ENCODE peak calls at places on chromosomes 13 and 19, in five cellular contexts. Y, Z, R, I and A are unnamed samples.

GRCh38 chr13:30375436-30375835 is 46.9 kb upstream of the UBE2L5 start:
- DNase-seq in Y (no peak), Z (no peak), R (no peak), I (no peak), A (no peak)

GRCh38 chr13:65064967-65065366 is 2165.2 kb downstream of the PCDH9 start:
- DNase-seq in Y (no peak), Z (no peak), R (no peak), I (no peak), A (no peak)

GRCh38 chr13:31209172-31209818 is 9.5 kb downstream of the B3GLCT start:
- DNase-seq in Y (peak; percentile 43), Z (no peak), R (no peak), I (peak; percentile 69), A (no peak)

GRCh38 chr13:27510082-27510481 is 59.7 kb upstream of the MTIF3 start:
- DNase-seq in Y (no peak), Z (no peak), R (no peak), I (no peak), A (no peak)

GRCh38 chr19:45591004-45591637 is 6.5 kb upstream of the OPA3 start:
- DNase-seq in Y (peak; percentile 77), Z (peak; percentile 59), R (no peak), I (no peak), A (no peak)

GRCh38 chr13:49454388-49455015 is 10.4 kb downstream of the SETDB2 start:
- DNase-seq in Y (no peak), Z (no peak), R (no peak), I (no peak), A (no peak)

GRCh38 chr13:26923824-26924605 is 163.4 kb upstream of the GPR12 start:
- DNase-seq in Y (no peak), Z (no peak), R (no peak), I (no peak), A (no peak)

GRCh38 chr19:20165971-20166592 is 932 bp upstream of the ZNF486 start:
- DNase-seq in Y (no peak), Z (no peak), R (no peak), I (no peak), A (no peak)

GRCh38 chr19:4981681-4981958 is 12.7 kb downstream of the KDM4B start:
- DNase-seq in Y (no peak), Z (no peak), R (no peak), I (no peak), A (no peak)

GRCh38 chr19:58054792-58055482 is 4.1 kb upstream of the ZNF135 start:
- DNase-seq in Y (no peak), Z (no peak), R (no peak), I (peak; percentile 34), A (no peak)

GRCh38 chr19:47032171-47032811 is 12.7 kb downstream of the NPAS1 start:
- DNase-seq in Y (peak; percentile 70), Z (no peak), R (no peak), I (no peak), A (no peak)

GRCh38 chr19:56690668-56691067 is 19.1 kb upstream of the ZNF835 start:
- DNase-seq in Y (no peak), Z (no peak), R (no peak), I (no peak), A (no peak)

GRCh38 chr19:34096020-34096915 is 76.0 kb upstream of the LSM14A start:
- DNase-seq in Y (no peak), Z (no peak), R (no peak), I (no peak), A (no peak)

GRCh38 chr13:50326746-50327145 is 311.5 kb downstream of the KCNRG start:
- DNase-seq in Y (no peak), Z (no peak), R (no peak), I (no peak), A (no peak)

GRCh38 chr19:55585658-55586339 is 5.2 kb upstream of the ZNF579 start:
- DNase-seq in Y (peak; percentile 76), Z (no peak), R (no peak), I (peak; percentile 82), A (no peak)

GRCh38 chr13:29676941-29677452 is 81.5 kb upstream of the SLC7A1 start:
- DNase-seq in Y (no peak), Z (no peak), R (no peak), I (no peak), A (no peak)

GRCh38 chr13:49580980-49581680 is 4.2 kb downstream of the RCBTB1 start:
- DNase-seq in Y (no peak), Z (no peak), R (no peak), I (no peak), A (no peak)

GRCh38 chr13:42378383-42378780 is 106.4 kb downstream of the AKAP11 start:
- DNase-seq in Y (no peak), Z (no peak), R (no peak), I (no peak), A (no peak)

GRCh38 chr19:49200238-49200862 is 42.8 kb downstream of the TRPM4 start:
- DNase-seq in Y (no peak), Z (no peak), R (no peak), I (no peak), A (no peak)

GRCh38 chr19:33546656-33547055 is 25.1 kb upstream of the PEPD start:
- DNase-seq in Y (no peak), Z (no peak), R (no peak), I (no peak), A (no peak)

GRCh38 chr13:40272776-40273139 is 393.7 kb downstream of the FOXO1 start:
- DNase-seq in Y (no peak), Z (no peak), R (no peak), I (peak; percentile 46), A (no peak)

GRCh38 chr19:47330466-47330869 is 1.5 kb upstream of the C5AR2 start:
- DNase-seq in Y (no peak), Z (no peak), R (no peak), I (no peak), A (no peak)

GRCh38 chr13:41774605-41775218 is 186.2 kb downstream of the VWA8 start:
- DNase-seq in Y (no peak), Z (no peak), R (no peak), I (no peak), A (no peak)

GRCh38 chr19:29917911-29918310 is 24.1 kb upstream of the URI1 start:
- DNase-seq in Y (peak; percentile 2), Z (no peak), R (no peak), I (no peak), A (no peak)

GRCh38 chr13:93224545-93224944 is 2.1 kb upstream of the GPC6 start:
- DNase-seq in Y (no peak), Z (no peak), R (no peak), I (no peak), A (no peak)

GRCh38 chr19:47408156-47408938 is 11.0 kb downstream of the MEIS3 start:
- DNase-seq in Y (no peak), Z (no peak), R (no peak), I (no peak), A (no peak)

GRCh38 chr19:5031231-5032100 is 62.6 kb downstream of the KDM4B start:
- DNase-seq in Y (peak; percentile 86), Z (peak; percentile 89), R (peak; percentile 91), I (peak; percentile 84), A (peak; percentile 19)

GRCh38 chr13:32737111-32737571 is 150.9 kb downstream of the PDS5B start:
- DNase-seq in Y (no peak), Z (no peak), R (no peak), I (no peak), A (no peak)

GRCh38 chr19:11421607-11422098 is 2.5 kb upstream of the RGL3 start:
- DNase-seq in Y (peak; percentile 72), Z (no peak), R (no peak), I (no peak), A (no peak)

GRCh38 chr13:76638882-76639281 is 247.3 kb downstream of the KCTD12 start:
- DNase-seq in Y (no peak), Z (no peak), R (no peak), I (no peak), A (no peak)

GRCh38 chr19:37975596-37976515 is 68.8 kb downstream of the SIPA1L3 start:
- DNase-seq in Y (no peak), Z (no peak), R (no peak), I (no peak), A (no peak)
- H3K4me1 ChIP-seq in Y (peaks cover 5% of the 10 kb centered on the region), Z (no peaks in the 10 kb centered on the region), R (peaks cover 20% of the 10 kb centered on the region), I (no peaks in the 10 kb centered on the region), A (peaks cover 15% of the 10 kb centered on the region)

GRCh38 chr19:17266026-17266425 is 1.2 kb upstream of the BABAM1 start:
- DNase-seq in Y (no peak), Z (no peak), R (no peak), I (no peak), A (no peak)

GRCh38 chr19:17264641-17264979 is at the start of gene USHBP1:
- DNase-seq in Y (no peak), Z (no peak), R (no peak), I (peak; percentile 63), A (no peak)

GRCh38 chr19:17266589-17266974 is 661 bp upstream of the BABAM1 start:
- DNase-seq in Y (no peak), Z (no peak), R (no peak), I (no peak), A (no peak)

GRCh38 chr19:17268754-17269153 is 1.5 kb downstream of the BABAM1 start:
- DNase-seq in Y (no peak), Z (no peak), R (no peak), I (no peak), A (no peak)

DNA sequence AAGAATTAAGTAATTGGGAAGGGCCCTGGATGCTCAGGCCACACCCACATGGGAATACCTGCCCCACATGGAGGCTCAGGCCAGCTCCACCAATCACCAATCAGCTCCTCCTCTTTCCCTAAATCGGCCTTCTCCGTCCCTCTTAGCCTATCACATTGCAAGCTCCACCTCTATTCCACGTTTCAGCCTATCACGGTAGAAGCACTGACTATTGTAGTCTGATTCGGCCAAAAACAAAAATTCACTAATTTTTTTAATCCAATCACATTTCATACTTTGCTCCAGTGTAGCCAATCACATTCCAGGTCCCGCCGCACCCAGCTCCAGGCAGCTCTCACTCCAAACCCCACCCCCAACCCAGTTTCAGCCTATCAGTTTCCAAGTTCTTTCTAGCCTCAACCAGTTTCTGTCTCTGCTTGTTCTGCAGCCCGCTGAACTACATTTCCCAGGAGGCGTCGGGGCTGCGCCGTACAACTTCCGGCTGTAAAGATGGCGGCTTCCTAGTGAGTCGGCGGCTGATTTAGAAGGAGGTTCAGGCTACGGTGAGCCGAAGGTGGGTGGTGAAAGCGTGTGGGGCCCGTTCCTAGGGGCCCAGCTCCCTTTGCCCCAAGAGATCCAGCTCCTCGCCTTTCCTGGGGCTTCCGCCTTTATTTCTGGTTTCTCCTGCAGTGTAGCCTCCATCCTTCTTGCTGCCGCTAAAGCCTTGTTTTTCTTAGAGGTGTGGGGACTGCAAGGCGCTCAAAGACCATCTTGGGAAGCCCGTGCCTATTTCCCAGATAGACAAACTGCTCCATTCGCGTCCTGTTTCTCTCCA is at the start of gene BABAM1:
- DNase-seq in Y (peak; percentile 96), Z (peak; percentile 89), R (peak; percentile 97), I (peak; percentile 98), A (peak; percentile 94)
- TF ChIP-seq POLR2A in Y (no peak), Z (peak; percentile 22), R (no peak), I (no peak), A (no peak)

GRCh38 chr19:42202290-42202867 is 15.1 kb downstream of the DEDD2 start:
- DNase-seq in Y (no peak), Z (no peak), R (no peak), I (no peak), A (no peak)
- H3K4me1 ChIP-seq in Y (peaks cover 30% of the 10 kb centered on the region), Z (no peaks in the 10 kb centered on the region), R (peaks cover 70% of the 10 kb centered on the region), I (no peaks in the 10 kb centered on the region), A (peaks cover 40% of the 10 kb centered on the region)

DNA sequence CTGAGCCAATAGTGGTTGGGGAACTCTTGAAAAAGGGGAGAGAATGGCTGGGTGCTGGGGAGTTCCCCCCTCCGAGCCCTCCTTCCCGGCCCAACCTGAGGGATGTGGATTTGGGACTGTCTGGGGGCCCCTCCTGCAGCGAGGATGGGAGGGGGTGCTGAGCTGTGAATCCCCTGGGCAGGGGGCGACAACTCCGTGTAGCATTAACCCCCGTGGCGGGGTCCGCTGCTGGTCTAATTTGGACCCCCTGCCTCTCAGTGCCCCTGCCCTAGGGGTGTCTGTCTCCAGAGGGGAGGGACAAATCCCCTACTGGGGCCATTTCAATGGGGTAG is 9.7 kb downstream of the MIDN start:
- DNase-seq in Y (no peak), Z (no peak), R (no peak), I (no peak), A (no peak)
- TF ChIP-seq POLR2A in Y (no peak), Z (no peak), R (no peak), I (no peak), A (no peak)